ENCODE peak calls at places on chromosomes 3 and 15, in seven cellular contexts. One of them, this sample, is unnamed.

GRCh38 chr3:64457811-64458210 is 230.0 kb downstream of the ADAMTS9 start:
- DNase-seq in GM12892: no peak
- DNase-seq in suprapubic skin: no peak
- DNase-seq in transverse colon: no peak
- DNase-seq in tibial nerve: no peak
- DNase-seq in heart left ventricle: no peak
- DNase-seq in body of pancreas: no peak
- DNase-seq in this sample: no peak

GRCh38 chr3:34016925-34017592 is 218.6 kb downstream of the PDCD6IP start:
- DNase-seq in suprapubic skin: no peak
- DNase-seq in transverse colon: no peak
- DNase-seq in tibial nerve: no peak
- DNase-seq in body of pancreas: no peak
- DNase-seq in GM12892: no peak
- DNase-seq in heart left ventricle: no peak
- DNase-seq in this sample: no peak

GRCh38 chr3:5813521-5813920 is 626.0 kb downstream of the EDEM1 start:
- DNase-seq in body of pancreas: no peak
- DNase-seq in tibial nerve: no peak
- DNase-seq in heart left ventricle: no peak
- DNase-seq in GM12892: no peak
- DNase-seq in suprapubic skin: no peak
- DNase-seq in transverse colon: no peak
- DNase-seq in this sample: no peak

GRCh38 chr3:10263549-10264363 is 15.5 kb downstream of the TATDN2 start:
- DNase-seq in heart left ventricle: no peak
- DNase-seq in GM12892: no peak
- DNase-seq in suprapubic skin: no peak
- DNase-seq in body of pancreas: peak
- DNase-seq in transverse colon: peak
- DNase-seq in tibial nerve: no peak
- DNase-seq in this sample: peak

GRCh38 chr15:43998607-43999006 is 171.8 kb downstream of the WDR76 start:
- DNase-seq in transverse colon: peak
- DNase-seq in heart left ventricle: peak
- DNase-seq in body of pancreas: peak
- DNase-seq in tibial nerve: no peak
- DNase-seq in suprapubic skin: no peak
- DNase-seq in GM12892: no peak
- DNase-seq in this sample: no peak

GRCh38 chr15:91484141-91484540 is 369.4 kb upstream of the SLCO3A1 start:
- DNase-seq in suprapubic skin: no peak
- DNase-seq in tibial nerve: no peak
- DNase-seq in heart left ventricle: no peak
- DNase-seq in body of pancreas: no peak
- DNase-seq in GM12892: no peak
- DNase-seq in transverse colon: no peak
- DNase-seq in this sample: no peak

GRCh38 chr3:172128852-172129251 is 89.5 kb downstream of the FNDC3B start:
- DNase-seq in tibial nerve: no peak
- DNase-seq in suprapubic skin: no peak
- DNase-seq in body of pancreas: no peak
- DNase-seq in GM12892: no peak
- DNase-seq in heart left ventricle: no peak
- DNase-seq in transverse colon: no peak
- DNase-seq in this sample: no peak

GRCh38 chr3:189108032-189108431 is 63.7 kb upstream of the TPRG1 start:
- DNase-seq in heart left ventricle: no peak
- DNase-seq in GM12892: no peak
- DNase-seq in tibial nerve: no peak
- DNase-seq in transverse colon: no peak
- DNase-seq in body of pancreas: no peak
- DNase-seq in suprapubic skin: no peak
- DNase-seq in this sample: no peak

DNA sequence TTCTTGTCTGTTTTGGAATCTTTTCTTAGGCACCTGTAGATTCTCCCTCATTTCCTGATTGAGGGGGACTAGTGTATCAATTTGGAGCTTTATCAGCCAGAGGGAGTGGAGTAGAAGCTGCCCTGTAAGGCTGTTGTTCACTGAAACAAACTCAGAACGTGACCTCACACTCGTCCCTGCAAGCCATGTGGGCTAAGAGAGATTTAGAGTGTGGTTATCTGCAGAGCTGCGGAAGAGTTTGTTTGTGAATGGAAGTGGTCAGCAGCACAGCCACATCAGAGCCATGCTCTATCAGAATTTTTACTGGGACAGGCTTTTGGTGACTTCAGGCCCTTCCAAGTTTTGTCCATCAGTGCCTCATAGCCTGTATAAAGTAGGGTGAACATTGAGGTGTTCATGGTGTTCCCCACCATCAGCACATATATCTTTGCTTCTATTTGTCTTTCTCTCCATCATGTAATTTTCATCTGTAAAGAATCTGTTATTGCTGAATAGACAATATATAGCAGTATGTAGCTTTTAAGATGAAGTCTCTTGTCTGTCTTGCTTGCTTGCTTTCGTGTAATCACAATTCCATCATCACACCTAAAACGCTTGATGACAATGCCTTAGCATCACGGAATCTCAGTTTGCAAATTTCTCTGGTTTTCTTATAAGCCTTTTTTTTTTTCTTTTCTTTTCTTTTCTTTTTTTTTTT is 37.0 kb downstream of the LARS2 start:
- DNase-seq in body of pancreas: no peak
- DNase-seq in heart left ventricle: no peak
- DNase-seq in suprapubic skin: no peak
- DNase-seq in transverse colon: no peak
- DNase-seq in GM12892: no peak
- DNase-seq in tibial nerve: no peak
- DNase-seq in this sample: no peak
- TF ChIP-seq POLR2A in body of pancreas: no peak
- TF ChIP-seq POLR2A in heart left ventricle: no peak
- TF ChIP-seq POLR2A in suprapubic skin: no peak
- TF ChIP-seq POLR2A in transverse colon: no peak
- TF ChIP-seq POLR2A in GM12892: no peak
- TF ChIP-seq POLR2A in tibial nerve: no peak
- TF ChIP-seq POLR2A in this sample: no peak

GRCh38 chr15:99250494-99251435 is 516 bp upstream of the LRRC28 start:
- DNase-seq in body of pancreas: peak
- DNase-seq in heart left ventricle: peak
- DNase-seq in GM12892: peak
- DNase-seq in suprapubic skin: peak
- DNase-seq in tibial nerve: peak
- DNase-seq in transverse colon: peak
- DNase-seq in this sample: peak
- TF ChIP-seq POLR2A in body of pancreas: peak
- TF ChIP-seq POLR2A in heart left ventricle: no peak
- TF ChIP-seq POLR2A in GM12892: peak
- TF ChIP-seq POLR2A in suprapubic skin: peak
- TF ChIP-seq POLR2A in tibial nerve: peak
- TF ChIP-seq POLR2A in transverse colon: peak
- TF ChIP-seq POLR2A in this sample: no peak

DNA sequence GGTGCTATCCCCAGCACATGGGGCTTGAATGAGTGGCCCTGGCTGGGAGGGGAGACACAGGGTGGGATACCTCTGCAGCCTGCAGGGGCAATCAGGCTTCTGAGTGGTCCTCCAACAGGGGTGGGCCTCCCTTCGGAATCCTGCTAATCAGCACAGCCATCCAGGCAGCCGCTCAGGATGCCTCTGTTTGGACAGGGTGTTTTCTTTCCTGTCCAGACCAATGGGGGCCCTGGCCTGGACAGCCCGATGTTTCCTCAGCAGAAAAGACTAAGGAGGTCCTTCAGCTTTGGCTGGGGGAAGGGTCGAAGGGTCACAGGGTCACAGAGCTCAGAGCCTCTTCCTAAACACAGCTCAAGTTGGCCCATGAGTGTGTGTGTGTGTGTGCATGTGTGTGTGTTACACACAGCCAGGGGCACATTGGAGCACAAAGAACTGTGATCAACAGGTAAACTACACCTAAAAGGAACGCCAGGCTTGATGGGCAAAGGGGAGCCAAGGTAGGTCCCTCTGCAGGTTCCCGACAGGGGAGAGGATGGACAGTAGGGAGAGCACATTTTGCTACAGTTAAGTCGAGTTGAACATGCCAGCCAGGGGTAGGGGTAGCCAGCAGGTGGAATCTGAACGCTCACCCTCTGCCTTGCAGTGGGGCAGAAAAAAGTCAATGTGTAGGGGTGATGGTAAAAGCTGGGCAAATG is 1.1 kb upstream of the HAPLN3 start:
- DNase-seq in suprapubic skin: no peak
- DNase-seq in body of pancreas: no peak
- DNase-seq in transverse colon: no peak
- DNase-seq in GM12892: no peak
- DNase-seq in tibial nerve: no peak
- DNase-seq in heart left ventricle: no peak
- DNase-seq in this sample: no peak
- TF ChIP-seq POLR2A in suprapubic skin: no peak
- TF ChIP-seq POLR2A in body of pancreas: no peak
- TF ChIP-seq POLR2A in transverse colon: no peak
- TF ChIP-seq POLR2A in GM12892: no peak
- TF ChIP-seq POLR2A in tibial nerve: no peak
- TF ChIP-seq POLR2A in heart left ventricle: no peak
- TF ChIP-seq POLR2A in this sample: no peak

DNA sequence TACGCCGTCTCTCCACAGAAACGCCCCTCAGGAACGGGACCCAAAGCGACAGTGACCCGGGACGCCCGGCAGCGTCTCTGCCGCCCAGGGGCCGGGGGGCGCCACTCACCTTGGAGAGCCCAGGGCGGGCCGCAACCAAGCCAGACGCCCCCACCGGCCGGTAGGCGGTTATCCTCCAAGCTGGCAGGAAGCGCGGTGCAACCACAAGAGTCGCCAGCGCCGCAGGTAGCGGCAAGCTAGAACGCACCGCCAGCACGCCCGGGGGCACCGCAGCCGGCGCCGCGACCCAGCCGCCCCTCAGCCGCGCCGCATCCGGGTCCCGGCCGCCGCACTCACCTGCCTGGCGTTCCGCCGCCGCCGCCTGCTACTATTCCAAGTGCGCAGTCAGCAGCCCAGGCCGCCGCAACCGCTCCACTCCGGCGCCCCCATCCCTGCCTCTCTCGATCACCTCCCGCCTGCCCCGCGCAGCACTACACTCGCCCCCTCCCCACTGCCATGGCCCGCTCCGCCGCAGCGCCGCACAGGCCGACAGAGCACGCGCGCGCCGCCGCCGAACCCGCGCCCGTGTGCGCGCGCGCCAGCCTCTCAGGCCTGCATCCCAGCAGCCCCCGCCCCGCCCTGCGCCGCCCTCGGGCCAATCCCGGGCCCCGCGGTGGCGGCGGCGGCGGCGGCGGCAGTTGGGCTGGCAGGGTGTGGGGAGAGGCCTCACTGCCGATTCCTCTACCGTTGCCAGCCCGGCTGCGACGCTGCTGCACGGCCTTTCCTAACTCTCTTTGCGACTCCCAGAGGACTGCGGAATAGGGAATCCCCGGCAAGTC is at the start of gene PIK3CB:
- DNase-seq in heart left ventricle: peak
- DNase-seq in suprapubic skin: peak
- DNase-seq in tibial nerve: peak
- DNase-seq in transverse colon: peak
- DNase-seq in body of pancreas: peak
- DNase-seq in GM12892: peak
- DNase-seq in this sample: peak
- TF ChIP-seq POLR2A in heart left ventricle: no peak
- TF ChIP-seq POLR2A in suprapubic skin: peak
- TF ChIP-seq POLR2A in tibial nerve: peak
- TF ChIP-seq POLR2A in transverse colon: peak
- TF ChIP-seq POLR2A in body of pancreas: peak
- TF ChIP-seq POLR2A in GM12892: peak
- TF ChIP-seq POLR2A in this sample: peak

This sample was measured in H54.